ENCODE peak calls at places on chromosomes 1 and 21, in five cellular contexts. C, G, K, F and O are unnamed samples.

GRCh38 chr1:57132993-57133614 is 167.3 kb upstream of the C8B start:
- DNase-seq in C (no peak), G (no peak), K (peak), F (no peak), O (no peak)

GRCh38 chr1:38527373-38527966 is 332.1 kb downstream of the RRAGC start:
- DNase-seq in C (peak), G (no peak), K (peak), F (no peak), O (no peak)

GRCh38 chr21:45970674-45971486 is 10.7 kb upstream of the COL6A1 start:
- DNase-seq in C (no peak), G (peak), K (peak), F (peak), O (peak)

GRCh38 chr1:203480525-203481084 is 5.0 kb downstream of the PRELP start:
- DNase-seq in C (peak), G (peak), K (peak), F (peak), O (peak)

GRCh38 chr1:220271706-220272046 is 577 bp downstream of the RAB3GAP2 start:
- DNase-seq in C (no peak), G (no peak), K (peak), F (peak), O (peak)

GRCh38 chr1:198437352-198437751 is 103.1 kb downstream of the ATP6V1G3 start:
- DNase-seq in C (no peak), G (no peak), K (peak), F (no peak), O (no peak)

GRCh38 chr1:87718241-87718950 is 389.7 kb downstream of the LMO4 start:
- DNase-seq in C (no peak), G (no peak), K (no peak), F (no peak), O (no peak)

GRCh38 chr1:203929741-203930309 is 68.4 kb downstream of the SNRPE start:
- DNase-seq in C (no peak), G (no peak), K (no peak), F (no peak), O (no peak)

GRCh38 chr21:19844334-19844733 is 1153.9 kb upstream of the NCAM2 start:
- DNase-seq in C (no peak), G (no peak), K (no peak), F (no peak), O (no peak)

GRCh38 chr1:25500694-25501093 is 42.7 kb upstream of the LDLRAP1 start:
- DNase-seq in C (no peak), G (no peak), K (peak), F (no peak), O (peak)

GRCh38 chr21:24046816-24047443 is 1560.4 kb downstream of the MRPL39 start:
- DNase-seq in C (no peak), G (no peak), K (no peak), F (no peak), O (no peak)

GRCh38 chr1:85649591-85649990 is 58.6 kb downstream of the ZNHIT6 start:
- DNase-seq in C (no peak), G (no peak), K (no peak), F (no peak), O (no peak)

GRCh38 chr1:155107309-155108283 is 20.1 kb upstream of the EFNA1 start:
- DNase-seq in C (no peak), G (no peak), K (no peak), F (no peak), O (no peak)

GRCh38 chr1:99580451-99580850 is 65.5 kb upstream of the PALMD start:
- DNase-seq in C (peak), G (no peak), K (peak), F (no peak), O (peak)

GRCh38 chr1:101025680-101026393 is at the start of gene DPH5:
- DNase-seq in C (peak), G (peak), K (peak), F (peak), O (peak)

GRCh38 chr1:36831171-36831810 is 203.0 kb downstream of the GRIK3 start:
- DNase-seq in C (no peak), G (no peak), K (no peak), F (no peak), O (no peak)

GRCh38 chr1:11938722-11939526 is 4.4 kb downstream of the PLOD1 start:
- DNase-seq in C (no peak), G (no peak), K (peak), F (no peak), O (no peak)

GRCh38 chr1:111888740-111889376 is 100.6 kb downstream of the KCND3 start:
- DNase-seq in C (no peak), G (no peak), K (no peak), F (no peak), O (no peak)

GRCh38 chr1:160726498-160727391 is 12.3 kb upstream of the SLAMF7 start:
- DNase-seq in C (peak), G (peak), K (peak), F (peak), O (no peak)

GRCh38 chr1:3068400-3069361 is at the start of gene PRDM16:
- DNase-seq in C (no peak), G (peak), K (peak), F (peak), O (peak)

GRCh38 chr1:59410457-59410856 is 113.6 kb downstream of the FGGY start:
- DNase-seq in C (no peak), G (no peak), K (no peak), F (no peak), O (no peak)

GRCh38 chr1:160239582-160240299 is 22.6 kb downstream of the DCAF8 start:
- DNase-seq in C (no peak), G (no peak), K (no peak), F (no peak), O (no peak)

GRCh38 chr1:113648478-113648877 is 110.8 kb downstream of the PHTF1 start:
- DNase-seq in C (no peak), G (no peak), K (no peak), F (no peak), O (no peak)

GRCh38 chr1:66761273-66761672 is 9.0 kb downstream of the DYNLT5 start:
- DNase-seq in C (no peak), G (peak), K (peak), F (no peak), O (no peak)

GRCh38 chr1:7292033-7292681 is 478.9 kb upstream of the VAMP3 start:
- DNase-seq in C (no peak), G (no peak), K (no peak), F (no peak), O (no peak)

GRCh38 chr1:116501041-116501869 is 69.6 kb downstream of the CD58 start:
- DNase-seq in C (no peak), G (no peak), K (no peak), F (no peak), O (no peak)

GRCh38 chr1:47443530-47444316 is 5.9 kb downstream of the FOXD2 start:
- DNase-seq in C (no peak), G (no peak), K (no peak), F (no peak), O (no peak)

GRCh38 chr1:199490804-199491527 is 536.5 kb upstream of the NR5A2 start:
- DNase-seq in C (no peak), G (peak), K (peak), F (no peak), O (no peak)

GRCh38 chr1:110068646-110069301 is 1.7 kb downstream of the ALX3 start:
- DNase-seq in C (no peak), G (no peak), K (no peak), F (peak), O (peak)

GRCh38 chr1:84377480-84378095 is 20.7 kb upstream of the DNASE2B start:
- DNase-seq in C (no peak), G (peak), K (peak), F (no peak), O (no peak)

GRCh38 chr1:239262538-239262937 is 123.8 kb upstream of the CHRM3 start:
- DNase-seq in C (no peak), G (no peak), K (no peak), F (peak), O (no peak)

GRCh38 chr1:102183711-102184110 is 187.0 kb upstream of the OLFM3 start:
- DNase-seq in C (no peak), G (no peak), K (no peak), F (no peak), O (no peak)

GRCh38 chr1:200738733-200739498 is at the start of gene CAMSAP2:
- DNase-seq in C (peak), G (peak), K (peak), F (peak), O (peak)

GRCh38 chr1:200739499-200740290 is 1.0 kb downstream of the CAMSAP2 start:
- DNase-seq in C (peak), G (no peak), K (peak), F (peak), O (peak)

GRCh38 chr1:200738348-200738732 is 353 bp upstream of the CAMSAP2 start:
- DNase-seq in C (no peak), G (no peak), K (no peak), F (no peak), O (no peak)

GRCh38 chr1:200741808-200742207 is 3.1 kb downstream of the CAMSAP2 start:
- DNase-seq in C (no peak), G (no peak), K (peak), F (no peak), O (no peak)

DNA sequence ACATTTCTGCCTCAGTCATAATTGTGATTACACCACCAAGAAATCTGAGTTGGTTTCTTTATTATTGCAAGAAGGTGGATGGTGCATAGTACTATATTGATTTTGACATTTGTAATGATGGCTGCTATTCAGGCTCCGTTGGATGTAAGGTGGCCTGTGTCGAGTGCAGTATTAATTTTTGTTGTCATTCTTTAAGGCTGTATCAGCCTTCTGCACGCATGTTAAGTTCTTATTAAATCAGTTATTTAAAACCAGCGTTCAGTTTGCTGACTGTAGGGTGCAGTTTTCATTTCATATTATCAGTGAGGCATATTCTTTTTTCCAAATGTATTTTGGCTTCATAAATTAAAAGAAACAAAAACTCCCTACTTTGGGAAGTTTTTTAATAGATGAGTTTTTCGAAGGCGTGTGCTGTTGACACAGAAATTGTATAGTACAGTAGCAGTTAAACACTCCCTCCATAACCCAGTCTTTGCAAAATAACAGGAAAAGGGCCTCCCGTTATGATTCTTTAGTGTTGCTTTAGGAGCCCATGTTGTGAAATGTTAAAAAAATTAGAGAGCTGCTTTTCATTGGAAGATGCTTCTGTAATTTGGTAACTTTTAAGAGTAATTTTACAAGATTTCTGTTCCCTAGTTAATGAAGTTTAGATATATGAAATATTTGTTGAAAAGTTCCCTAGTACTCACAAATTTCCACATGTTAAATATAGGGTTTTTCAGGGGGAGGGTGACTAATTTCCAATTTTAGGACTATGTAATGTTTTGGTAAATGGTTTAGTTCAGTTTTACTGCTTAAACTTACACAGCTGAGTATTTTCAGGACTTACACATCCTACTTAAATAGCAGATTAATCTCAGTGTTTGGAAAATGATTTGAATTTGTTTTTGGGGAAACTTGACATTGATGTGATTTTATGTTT is 1.9 kb downstream of the CAMSAP2 start:
- DNase-seq in C (no peak), G (peak), K (peak), F (no peak), O (no peak)
- H3K27ac ChIP-seq in C (no peak), G (peak), K (peak), F (no peak), O (no peak)

GRCh38 chr21:38958940-38959685 is 153.4 kb downstream of the ETS2 start:
- DNase-seq in C (no peak), G (peak), K (peak), F (no peak), O (no peak)

GRCh38 chr21:38959686-38960049 is 153.9 kb downstream of the ETS2 start:
- DNase-seq in C (no peak), G (no peak), K (no peak), F (no peak), O (no peak)

GRCh38 chr21:38956791-38957571 is 151.3 kb downstream of the ETS2 start:
- DNase-seq in C (no peak), G (no peak), K (peak), F (peak), O (no peak)

GRCh38 chr21:38956006-38956405 is 150.3 kb downstream of the ETS2 start:
- DNase-seq in C (no peak), G (peak), K (no peak), F (no peak), O (no peak)

DNA sequence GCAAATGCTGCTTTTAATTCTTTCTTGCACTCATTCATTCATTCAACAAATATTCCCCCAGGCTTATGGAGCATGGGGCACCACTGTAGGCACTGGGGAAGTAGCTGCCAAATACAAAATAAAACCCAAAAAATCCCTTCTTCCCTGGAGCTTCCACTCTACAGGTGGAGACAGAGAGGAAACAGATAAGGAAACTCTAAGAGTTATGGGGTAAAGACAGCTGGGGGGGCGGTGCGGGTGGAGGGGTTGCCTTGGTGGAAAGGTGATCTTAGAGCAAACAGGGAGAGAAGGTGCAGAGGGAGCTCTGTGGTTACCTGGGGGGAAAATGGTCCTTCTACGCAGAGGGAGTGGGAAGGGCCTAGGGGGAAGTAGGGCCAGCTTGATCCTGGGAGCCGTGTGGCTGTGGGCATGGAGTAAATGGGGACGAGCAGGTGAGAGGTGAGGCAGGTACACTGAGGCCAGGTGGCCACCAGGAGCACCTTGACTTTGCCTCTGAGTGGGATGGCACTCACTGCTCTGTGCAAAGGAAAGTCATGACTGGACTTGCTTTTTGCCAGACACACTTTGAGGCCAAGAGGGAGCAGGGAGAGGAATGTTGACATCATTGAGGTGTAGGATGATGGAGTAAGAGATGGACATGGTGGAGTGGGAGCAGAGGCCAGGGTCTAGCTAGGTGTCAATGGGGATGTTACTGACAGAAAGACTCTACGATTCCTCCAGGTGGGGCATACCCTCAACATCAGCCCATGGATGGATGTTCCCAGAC is 152.0 kb downstream of the ETS2 start:
- DNase-seq in C (no peak), G (no peak), K (no peak), F (no peak), O (no peak)
- H3K27ac ChIP-seq in C (no peak), G (no peak), K (no peak), F (peak), O (no peak)

GRCh38 chr1:35451125-35451528 is 106.1 kb downstream of the KIAA0319L start:
- DNase-seq in C (peak), G (peak), K (peak), F (peak), O (peak)

GRCh38 chr1:35452086-35452485 is 105.1 kb downstream of the KIAA0319L start:
- DNase-seq in C (peak), G (peak), K (peak), F (peak), O (peak)

GRCh38 chr1:35448344-35448801 is 108.8 kb downstream of the KIAA0319L start:
- DNase-seq in C (no peak), G (peak), K (peak), F (no peak), O (no peak)

GRCh38 chr1:35447278-35447677 is 109.9 kb downstream of the KIAA0319L start:
- DNase-seq in C (no peak), G (peak), K (no peak), F (no peak), O (no peak)

DNA sequence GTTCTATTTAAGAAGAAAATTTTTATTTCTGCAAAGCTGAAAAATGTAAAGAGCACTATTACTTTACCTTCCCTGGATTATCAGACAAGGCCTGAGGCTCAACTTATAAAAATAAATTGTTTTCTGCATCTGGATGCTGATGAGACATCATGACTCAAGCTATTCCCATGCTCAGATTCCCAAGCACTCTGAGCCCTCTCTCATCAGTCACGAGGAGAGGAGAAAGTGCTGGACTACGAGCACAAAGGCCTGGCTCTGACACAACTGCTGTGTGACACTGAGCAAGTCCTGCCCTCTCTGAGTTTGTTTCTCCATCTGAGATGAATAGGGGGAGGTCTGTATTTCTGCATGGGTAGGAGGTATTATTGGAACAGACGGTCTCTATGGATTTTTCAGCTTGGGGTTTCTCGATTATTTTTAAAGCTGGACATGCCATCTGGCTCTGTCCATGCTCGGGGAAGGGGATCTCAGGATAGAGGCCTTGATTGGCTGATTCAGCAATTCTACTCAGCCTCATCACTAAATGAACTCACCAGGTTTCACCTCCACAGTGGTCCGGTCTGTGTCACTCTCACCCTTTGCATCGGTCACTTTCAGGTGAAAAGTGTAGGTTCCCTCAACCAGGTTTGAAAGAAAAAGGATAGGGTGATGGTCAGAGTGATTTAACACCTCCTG is 107.7 kb downstream of the KIAA0319L start:
- DNase-seq in C (no peak), G (peak), K (peak), F (no peak), O (no peak)
- H3K27ac ChIP-seq in C (no peak), G (peak), K (peak), F (no peak), O (no peak)

DNA sequence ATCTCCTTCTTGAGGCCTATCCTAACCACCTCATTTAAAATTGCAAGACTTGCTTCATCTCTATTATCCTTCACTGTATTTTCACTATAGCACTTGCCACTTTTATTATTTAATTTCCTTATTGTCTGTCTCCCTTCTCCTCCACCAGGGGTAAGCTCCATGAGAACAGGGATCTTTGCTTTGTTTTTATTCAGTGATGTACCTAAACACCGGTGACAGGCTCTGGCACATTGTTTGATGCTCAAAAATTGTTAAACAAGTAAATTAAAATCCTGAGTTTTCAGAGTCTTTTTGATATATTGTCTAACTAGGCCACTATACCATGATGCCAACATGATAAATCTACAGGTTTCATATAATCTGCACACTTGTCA is 17.2 kb upstream of the SPEN start:
- DNase-seq in C (no peak), G (no peak), K (no peak), F (no peak), O (no peak)
- H3K27ac ChIP-seq in C (peak), G (no peak), K (no peak), F (no peak), O (no peak)

DNA sequence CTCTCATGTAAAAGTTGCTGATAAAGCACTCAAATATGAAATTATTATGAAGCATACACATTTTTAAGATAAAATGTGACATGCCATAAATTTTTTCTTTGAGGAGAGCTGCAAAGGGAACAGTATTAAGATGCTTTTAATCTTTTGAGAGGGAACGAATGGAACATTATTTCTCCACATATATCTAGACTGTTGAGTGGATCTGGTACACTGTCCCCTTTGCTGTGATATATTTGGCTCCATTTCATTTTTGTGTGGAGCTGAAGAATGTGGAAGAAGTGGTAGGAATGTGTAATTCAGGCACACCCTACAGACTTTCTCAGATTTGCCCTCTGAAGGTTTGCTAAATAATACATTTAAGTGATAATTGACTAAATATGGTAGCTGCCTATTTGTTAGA is 31.7 kb downstream of the PGM1 start:
- DNase-seq in C (no peak), G (peak), K (peak), F (no peak), O (no peak)
- H3K27ac ChIP-seq in C (no peak), G (no peak), K (no peak), F (no peak), O (no peak)

GRCh38 chr1:206502813-206503212 is 4.5 kb upstream of the RASSF5 start:
- DNase-seq in C (no peak), G (no peak), K (peak), F (no peak), O (no peak)

GRCh38 chr1:206505702-206506375 is 1.5 kb upstream of the RASSF5 start:
- DNase-seq in C (no peak), G (peak), K (peak), F (no peak), O (peak)

GRCh38 chr1:206503591-206504362 is 3.6 kb upstream of the RASSF5 start:
- DNase-seq in C (no peak), G (peak), K (peak), F (no peak), O (peak)

GRCh38 chr1:206502403-206502802 is 4.9 kb upstream of the RASSF5 start:
- DNase-seq in C (no peak), G (no peak), K (no peak), F (no peak), O (peak)

GRCh38 chr1:206504363-206504713 is 3.0 kb upstream of the RASSF5 start:
- DNase-seq in C (no peak), G (no peak), K (no peak), F (no peak), O (peak)
- H3K27ac ChIP-seq in C (no peak), G (no peak), K (peak), F (no peak), O (no peak)